ENCODE peak calls at places on chromosomes 7 and 10, in five cellular contexts. E is AG04450, X is IMR-90, Y is ovary, I is spleen. S is an unnamed sample.

GRCh38 chr10:89389254-89389653 is 3.2 kb upstream of the IFIT1 start:
- DNase-seq in E (no peak), X (peak), Y (no peak), I (no peak), S (peak)

GRCh38 chr10:17394854-17395253 is 59.5 kb downstream of the ST8SIA6 start:
- DNase-seq in E (no peak), X (no peak), Y (no peak), I (no peak), S (no peak)

GRCh38 chr7:19762631-19763030 is 10.8 kb downstream of the TMEM196 start:
- DNase-seq in E (no peak), X (no peak), Y (no peak), I (no peak), S (no peak)

GRCh38 chr7:148911626-148912025 is 27.5 kb upstream of the EZH2 start:
- DNase-seq in E (no peak), X (no peak), Y (no peak), I (no peak), S (peak)

GRCh38 chr10:3895045-3895609 is 110.1 kb upstream of the KLF6 start:
- DNase-seq in E (no peak), X (peak), Y (no peak), I (no peak), S (peak)

GRCh38 chr7:142603870-142604448 is 145.3 kb upstream of the PRSS1 start:
- DNase-seq in E (no peak), X (peak), Y (no peak), I (no peak), S (peak)

GRCh38 chr7:150367677-150368097 is 935 bp upstream of the REPIN1 start:
- DNase-seq in E (no peak), X (peak), Y (no peak), I (no peak), S (peak)

GRCh38 chr10:120948889-120949382 is 97.8 kb downstream of the WDR11 start:
- DNase-seq in E (peak), X (peak), Y (peak), I (peak), S (no peak)

GRCh38 chr10:71838264-71839211 is 12.5 kb downstream of the PSAP start:
- DNase-seq in E (no peak), X (peak), Y (no peak), I (no peak), S (peak)

GRCh38 chr10:16811765-16812164 is 5.5 kb downstream of the RSU1 start:
- DNase-seq in E (no peak), X (no peak), Y (no peak), I (no peak), S (no peak)

GRCh38 chr7:70586822-70587221 is 545.1 kb upstream of the GALNT17 start:
- DNase-seq in E (no peak), X (no peak), Y (no peak), I (no peak), S (no peak)

GRCh38 chr7:107907790-107908189 is 16.8 kb downstream of the DLD start:
- DNase-seq in E (no peak), X (no peak), Y (no peak), I (no peak), S (no peak)

GRCh38 chr10:104689105-104689504 is 48.0 kb downstream of the SORCS3 start:
- DNase-seq in E (no peak), X (no peak), Y (no peak), I (no peak), S (no peak)

GRCh38 chr7:147279951-147280350 is 1163.3 kb downstream of the CNTNAP2 start:
- DNase-seq in E (no peak), X (no peak), Y (no peak), I (no peak), S (no peak)

GRCh38 chr7:27901028-27901760 is 161.2 kb downstream of the TAX1BP1 start:
- DNase-seq in E (no peak), X (peak), Y (no peak), I (no peak), S (peak)

GRCh38 chr7:86963599-86964230 is 95.7 kb downstream of the ELAPOR2 start:
- DNase-seq in E (no peak), X (no peak), Y (no peak), I (no peak), S (no peak)

GRCh38 chr10:91980319-91980718 is 56.7 kb downstream of the BTAF1 start:
- DNase-seq in E (no peak), X (no peak), Y (no peak), I (no peak), S (no peak)

DNA sequence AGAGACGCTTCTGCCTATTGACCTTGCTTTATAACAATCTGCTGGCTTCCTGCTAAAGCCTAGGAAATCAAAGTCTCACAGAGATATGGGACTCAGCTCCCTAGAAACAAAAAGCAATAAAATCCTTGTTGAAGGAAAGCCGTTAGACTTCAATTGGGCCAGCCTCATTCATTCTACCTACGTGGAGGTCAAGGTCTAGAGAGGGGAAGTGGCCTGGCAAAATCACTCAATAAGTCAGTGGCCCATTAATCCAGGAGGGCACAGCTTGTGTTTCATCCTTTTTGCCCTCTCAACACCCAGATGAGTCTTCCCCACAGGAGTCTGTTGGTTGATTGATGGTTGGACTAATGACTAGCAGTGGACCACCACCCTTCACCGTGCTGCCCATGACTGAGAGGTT is 40.5 kb upstream of the ACSL5 start:
- DNase-seq in E (no peak), X (no peak), Y (no peak), I (no peak), S (no peak)
- TF ChIP-seq CTCF in E (no peak), X (no peak), Y (no peak), I (no peak), S (no peak)

DNA sequence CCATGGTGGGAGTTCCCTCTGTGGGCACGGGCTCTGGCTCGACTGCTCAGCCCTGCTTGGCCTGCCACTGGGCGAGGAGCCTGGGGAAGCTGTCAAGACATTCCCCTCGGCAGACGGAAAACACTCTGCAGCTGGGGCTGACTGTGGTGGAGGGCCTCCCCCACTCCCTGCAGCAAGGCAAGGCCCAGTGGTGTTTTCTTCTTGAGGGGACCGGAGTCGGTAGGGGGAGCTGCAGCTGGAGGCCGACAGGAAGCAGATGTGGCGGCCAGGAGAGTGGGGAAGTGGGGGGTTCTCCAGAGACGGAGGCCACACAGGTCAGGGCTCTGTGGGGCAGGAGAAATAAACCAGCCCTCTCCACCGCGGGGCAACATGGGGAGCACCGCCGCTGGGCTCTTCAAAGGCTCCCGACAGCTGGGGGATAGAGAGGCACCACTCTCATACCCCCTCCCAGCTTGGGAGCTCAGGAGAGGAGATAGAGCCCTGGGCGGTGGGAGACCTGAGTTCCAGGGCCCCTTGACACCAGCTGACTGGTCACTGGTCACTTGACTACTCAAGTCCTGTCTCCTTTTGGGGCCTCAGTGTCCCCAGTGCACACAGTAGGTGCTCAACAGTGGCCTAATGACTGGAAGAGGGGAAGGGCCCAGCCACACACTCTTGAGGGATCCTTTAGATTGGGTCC is 43.4 kb downstream of the PPIF start:
- DNase-seq in E (no peak), X (no peak), Y (peak), I (peak), S (no peak)
- TF ChIP-seq CTCF in E (peak), X (no peak), Y (no peak), I (no peak), S (no peak)

GRCh38 chr7:44123190-44124003 is at the start of gene POLD2:
- DNase-seq in E (peak), X (peak), Y (peak), I (peak), S (peak)

GRCh38 chr7:44128721-44129582 is 5.6 kb upstream of the POLD2 start:
- DNase-seq in E (no peak), X (no peak), Y (no peak), I (no peak), S (no peak)

GRCh38 chr7:44131173-44132009 is 8.0 kb upstream of the POLD2 start:
- DNase-seq in E (no peak), X (no peak), Y (no peak), I (no peak), S (peak)

GRCh38 chr7:44124822-44125202 is 1.5 kb upstream of the POLD2 start:
- DNase-seq in E (no peak), X (no peak), Y (no peak), I (no peak), S (no peak)

DNA sequence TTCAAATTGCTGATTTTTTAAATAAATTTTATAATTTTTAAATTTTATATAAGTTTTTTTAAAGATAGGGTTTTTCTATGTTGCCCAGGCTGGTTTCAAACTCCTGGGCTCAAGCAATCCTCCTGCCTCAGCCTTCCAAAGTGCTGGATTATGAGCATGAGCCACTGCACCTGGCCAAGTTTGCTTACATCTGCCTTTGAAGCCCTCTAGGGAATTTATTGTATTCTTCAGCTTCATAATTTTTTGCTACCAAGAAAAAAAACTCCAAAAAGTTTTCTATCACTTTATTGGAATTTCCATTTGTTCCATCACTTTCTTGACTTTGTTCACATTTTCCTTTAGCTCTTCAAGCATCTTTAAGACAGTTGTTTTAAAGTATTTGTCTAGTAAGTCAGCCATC is 3.8 kb upstream of the POLD2 start:
- DNase-seq in E (no peak), X (no peak), Y (no peak), I (no peak), S (no peak)
- TF ChIP-seq CTCF in E (no peak), X (no peak), Y (no peak), I (no peak), S (no peak)

DNA sequence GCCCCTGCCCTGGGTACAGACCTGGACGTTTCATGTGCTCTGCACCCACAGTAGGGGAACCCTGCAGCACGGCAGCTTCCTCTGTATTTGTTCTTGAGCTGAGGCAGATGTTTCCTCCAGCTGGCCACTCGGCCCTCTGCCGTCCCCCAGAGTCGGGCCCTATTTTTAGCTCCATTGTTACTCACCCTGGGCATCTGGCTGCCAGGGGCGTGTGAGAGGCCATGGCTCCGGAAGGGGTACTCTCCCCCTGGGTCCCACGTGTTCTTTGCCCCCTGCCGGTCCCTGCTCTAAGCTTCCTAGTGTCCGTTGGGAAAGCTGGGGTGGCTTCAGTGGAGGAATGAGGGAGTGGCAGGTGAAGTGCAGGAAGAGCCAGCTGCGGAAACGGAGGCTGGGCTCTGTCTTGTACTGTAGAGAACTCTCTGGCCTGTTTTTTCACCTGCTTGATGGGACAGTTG is 30.4 kb downstream of the PALD1 start:
- DNase-seq in E (no peak), X (peak), Y (peak), I (no peak), S (no peak)
- TF ChIP-seq CTCF in E (peak), X (no peak), Y (no peak), I (peak), S (no peak)

GRCh38 chr7:15461576-15461975 is 100.2 kb downstream of the AGMO start:
- DNase-seq in E (peak), X (peak), Y (no peak), I (no peak), S (peak)
- TF ChIP-seq CTCF in E (no peak), X (no peak), Y (no peak), I (no peak), S (no peak)

GRCh38 chr7:75628055-75628454 is 110.7 kb downstream of the HIP1 start:
- DNase-seq in E (no peak), X (no peak), Y (no peak), I (no peak), S (no peak)
- TF ChIP-seq CTCF in E (no peak), X (no peak), Y (no peak), I (no peak), S (no peak)

GRCh38 chr7:71683382-71683781 is 551.4 kb downstream of the GALNT17 start:
- DNase-seq in E (no peak), X (no peak), Y (no peak), I (no peak), S (no peak)

GRCh38 chr7:71682181-71682580 is 550.2 kb downstream of the GALNT17 start:
- DNase-seq in E (no peak), X (no peak), Y (no peak), I (no peak), S (no peak)

GRCh38 chr7:71687831-71688599 is 556.1 kb downstream of the GALNT17 start:
- DNase-seq in E (no peak), X (no peak), Y (no peak), I (no peak), S (no peak)

GRCh38 chr7:71679480-71679879 is 547.5 kb downstream of the GALNT17 start:
- DNase-seq in E (no peak), X (no peak), Y (no peak), I (no peak), S (no peak)

GRCh38 chr7:71682841-71683341 is 550.9 kb downstream of the GALNT17 start:
- DNase-seq in E (no peak), X (no peak), Y (no peak), I (no peak), S (no peak)
- TF ChIP-seq CTCF in E (no peak), X (no peak), Y (no peak), I (no peak), S (no peak)

GRCh38 chr7:140672382-140673062 is at the start of gene ADCK2:
- DNase-seq in E (no peak), X (no peak), Y (peak), I (peak), S (no peak)
- TF ChIP-seq CTCF in E (no peak), X (no peak), Y (no peak), I (no peak), S (no peak)